ENCODE peak calls at places on chromosomes 16 and 17, in eight cellular contexts. T is activated naive CD8-positive, alpha-beta T cell treated with anti-CD3 and anti-CD28 coated beads, Interleukin-2, amount 50 U/mL, for 24 hours; S is stimulated activated CD4-positive, alpha-beta T cell treated with anti-CD3 and anti-CD28 coated beads, Interleukin-15, amount 100 ng/mL, for 1 hour; X is ovary; F is EH; B is GM03348; N is CD4-positive, alpha-beta memory T cell; R is transverse colon. E is an unnamed sample.

GRCh38 chr17:64202683-64203430 is 60.2 kb downstream of the TEX2 start:
- DNase-seq in T (peak), S (no peak), X (no peak), F (peak), B (peak), N (no peak), R (no peak), E (no peak)

GRCh38 chr17:1007310-1008007 is 10.5 kb downstream of the TIMM22 start:
- DNase-seq in T (no peak), S (no peak), X (no peak), F (no peak), B (no peak), N (no peak), R (no peak), E (no peak)

GRCh38 chr17:18005496-18005895 is 32.8 kb downstream of the DRC3 start:
- DNase-seq in T (no peak), S (no peak), X (no peak), F (no peak), B (no peak), N (no peak), R (no peak), E (no peak)

GRCh38 chr17:64120159-64120558 is 9.8 kb downstream of the ERN1 start:
- DNase-seq in T (no peak), S (no peak), X (no peak), F (no peak), B (no peak), N (no peak), R (no peak), E (no peak)

GRCh38 chr17:43020030-43020621 is 2.1 kb downstream of the VAT1 start:
- DNase-seq in T (no peak), S (no peak), X (no peak), F (no peak), B (no peak), N (no peak), R (no peak), E (no peak)

GRCh38 chr16:27355610-27356009 is 41.8 kb downstream of the IL4R start:
- DNase-seq in T (peak), S (peak), X (no peak), F (peak), B (peak), N (peak), R (peak), E (peak)

GRCh38 chr16:52573365-52574104 is 26.6 kb upstream of the TOX3 start:
- DNase-seq in T (no peak), S (no peak), X (no peak), F (no peak), B (no peak), N (no peak), R (peak), E (no peak)

GRCh38 chr17:7224661-7225111 is 4.9 kb downstream of the ACADVL start:
- DNase-seq in T (no peak), S (no peak), X (no peak), F (no peak), B (no peak), N (no peak), R (no peak), E (no peak)

GRCh38 chr17:74466785-74467158 is 338 bp downstream of the CD300A start:
- DNase-seq in T (peak), S (no peak), X (no peak), F (no peak), B (no peak), N (peak), R (no peak), E (no peak)

GRCh38 chr16:83508295-83508694 is 299.5 kb upstream of the HSBP1 start:
- DNase-seq in T (no peak), S (no peak), X (no peak), F (no peak), B (no peak), N (no peak), R (no peak), E (no peak)

GRCh38 chr16:57601801-57602478 is 26.5 kb upstream of the ADGRG1 start:
- DNase-seq in T (peak), S (no peak), X (no peak), F (no peak), B (no peak), N (peak), R (no peak), E (no peak)

GRCh38 chr16:48961546-48961945 is 320.1 kb downstream of the CBLN1 start:
- DNase-seq in T (no peak), S (no peak), X (no peak), F (no peak), B (no peak), N (no peak), R (no peak), E (no peak)

GRCh38 chr16:84501077-84501735 is 3.3 kb downstream of the MEAK7 start:
- DNase-seq in T (no peak), S (no peak), X (no peak), F (peak), B (peak), N (no peak), R (peak), E (no peak)

GRCh38 chr17:18261146-18261515 is 669 bp downstream of the MIEF2 start:
- DNase-seq in T (peak), S (no peak), X (peak), F (peak), B (peak), N (no peak), R (peak), E (peak)

GRCh38 chr16:68401871-68402747 is 46.2 kb downstream of the SMPD3 start:
- DNase-seq in T (no peak), S (no peak), X (no peak), F (peak), B (peak), N (no peak), R (no peak), E (peak)

GRCh38 chr17:74147966-74148365 is 55.5 kb upstream of the RPL38 start:
- DNase-seq in T (no peak), S (no peak), X (no peak), F (no peak), B (no peak), N (no peak), R (no peak), E (no peak)

GRCh38 chr17:50625032-50625871 is 9.4 kb upstream of the ABCC3 start:
- DNase-seq in T (no peak), S (no peak), X (no peak), F (no peak), B (no peak), N (no peak), R (no peak), E (no peak)

GRCh38 chr16:24132048-24132796 is 123.9 kb upstream of the CACNG3 start:
- DNase-seq in T (no peak), S (no peak), X (no peak), F (no peak), B (no peak), N (no peak), R (no peak), E (no peak)

GRCh38 chr17:75364078-75364477 is 41.4 kb downstream of the GRB2 start:
- DNase-seq in T (no peak), S (no peak), X (no peak), F (peak), B (peak), N (no peak), R (no peak), E (peak)

GRCh38 chr17:80270836-80271235 is 10.2 kb downstream of the RNF213 start:
- DNase-seq in T (peak), S (peak), X (no peak), F (peak), B (peak), N (peak), R (no peak), E (no peak)

GRCh38 chr16:87132361-87133014 is 184.7 kb downstream of the C16orf95 start:
- DNase-seq in T (no peak), S (no peak), X (no peak), F (peak), B (peak), N (no peak), R (no peak), E (peak)

GRCh38 chr16:50497592-50497991 is 50.6 kb upstream of the NKD1 start:
- DNase-seq in T (no peak), S (no peak), X (no peak), F (peak), B (peak), N (no peak), R (no peak), E (no peak)

GRCh38 chr16:89798832-89799370 is 17.5 kb downstream of the FANCA start:
- DNase-seq in T (no peak), S (no peak), X (no peak), F (no peak), B (no peak), N (no peak), R (no peak), E (no peak)

GRCh38 chr17:1001640-1002411 is 4.9 kb downstream of the TIMM22 start:
- DNase-seq in T (no peak), S (no peak), X (no peak), F (peak), B (peak), N (no peak), R (no peak), E (peak)

GRCh38 chr16:68503334-68503733 is 35.8 kb upstream of the ZFP90 start:
- DNase-seq in T (no peak), S (no peak), X (no peak), F (peak), B (peak), N (no peak), R (no peak), E (peak)

GRCh38 chr16:24920568-24920967 is 74.8 kb downstream of the SLC5A11 start:
- DNase-seq in T (no peak), S (no peak), X (no peak), F (no peak), B (no peak), N (no peak), R (no peak), E (no peak)

GRCh38 chr16:88338111-88338510 is 44.6 kb upstream of the ZNF469 start:
- DNase-seq in T (no peak), S (no peak), X (no peak), F (no peak), B (no peak), N (no peak), R (no peak), E (no peak)

GRCh38 chr16:86496929-86497381 is 13.4 kb upstream of the FOXF1 start:
- DNase-seq in T (no peak), S (no peak), X (no peak), F (no peak), B (no peak), N (no peak), R (no peak), E (no peak)

GRCh38 chr17:75551276-75551675 is 25.8 kb downstream of the LLGL2 start:
- DNase-seq in T (no peak), S (no peak), X (no peak), F (peak), B (no peak), N (no peak), R (no peak), E (no peak)

GRCh38 chr16:54216268-54217187 is 70.1 kb downstream of the IRX3 start:
- DNase-seq in T (no peak), S (no peak), X (peak), F (no peak), B (no peak), N (no peak), R (no peak), E (no peak)

GRCh38 chr17:60473788-60474187 is 51.5 kb downstream of the CHCT1 start:
- DNase-seq in T (no peak), S (no peak), X (no peak), F (peak), B (peak), N (no peak), R (no peak), E (no peak)

GRCh38 chr16:56530872-56531271 is 11.0 kb upstream of the BBS2 start:
- DNase-seq in T (no peak), S (no peak), X (no peak), F (peak), B (no peak), N (no peak), R (no peak), E (no peak)

GRCh38 chr16:87434146-87434667 is 42.1 kb downstream of the MAP1LC3B start:
- DNase-seq in T (no peak), S (no peak), X (no peak), F (no peak), B (peak), N (no peak), R (no peak), E (no peak)

GRCh38 chr17:7261377-7262191 is 694 bp downstream of the CLDN7 start:
- DNase-seq in T (no peak), S (no peak), X (no peak), F (no peak), B (peak), N (no peak), R (no peak), E (no peak)

GRCh38 chr17:77388384-77389306 is 247.9 kb downstream of the SEC14L1 start:
- DNase-seq in T (no peak), S (no peak), X (no peak), F (peak), B (no peak), N (no peak), R (no peak), E (no peak)

GRCh38 chr17:21370430-21370829 is 5.7 kb upstream of the KCNJ12 start:
- DNase-seq in T (no peak), S (no peak), X (no peak), F (peak), B (no peak), N (no peak), R (no peak), E (no peak)

GRCh38 chr16:63945805-63946204 is 1176.1 kb downstream of the CDH11 start:
- DNase-seq in T (no peak), S (no peak), X (no peak), F (no peak), B (peak), N (no peak), R (no peak), E (no peak)

GRCh38 chr17:67098022-67098421 is 53.7 kb downstream of the CACNG1 start:
- DNase-seq in T (no peak), S (no peak), X (no peak), F (no peak), B (no peak), N (no peak), R (no peak), E (no peak)

GRCh38 chr17:78225088-78225865 is 6.2 kb upstream of the TMEM235 start:
- DNase-seq in T (no peak), S (no peak), X (no peak), F (no peak), B (no peak), N (no peak), R (no peak), E (no peak)

GRCh38 chr17:82932146-82933005 is 92.6 kb upstream of the ZNF750 start:
- DNase-seq in T (no peak), S (no peak), X (no peak), F (peak), B (peak), N (no peak), R (no peak), E (peak)

E was measured in stromal cell of bone marrow.